ENCODE peak calls at places on chromosomes 16 and 17, in four cellular contexts. I is HFF-Myc, J is nephron progenitor cell, T is fibroblast of mammary gland. N is an unnamed sample.

GRCh38 chr16:645852-646678 is 3.1 kb upstream of the WDR90 start:
- DNase-seq in T (no peak), I (no peak), J (no peak), N (no peak)

GRCh38 chr16:26795184-26795583 is 271.5 kb upstream of the C16orf82 start:
- DNase-seq in I (no peak), J (no peak), T (no peak), N (no peak)

GRCh38 chr16:90008708-90009145 is 10.5 kb downstream of the DBNDD1 start:
- DNase-seq in I (no peak), J (no peak), T (no peak), N (no peak)

GRCh38 chr17:59492091-59492451 is 73.3 kb upstream of the DHX40 start:
- DNase-seq in I (no peak), J (no peak), T (no peak), N (no peak)

GRCh38 chr17:11636771-11637170 is 38.5 kb downstream of the DNAH9 start:
- DNase-seq in I (no peak), T (no peak), J (no peak), N (no peak)

GRCh38 chr16:14303182-14303618 is 232.1 kb downstream of the MRTFB start:
- DNase-seq in J (no peak), I (no peak), T (no peak), N (no peak)

GRCh38 chr16:87383522-87384161 is at the start of gene FBXO31:
- DNase-seq in J (peak), T (peak), I (peak), N (peak)

GRCh38 chr16:87062569-87063442 is 254.4 kb downstream of the C16orf95 start:
- DNase-seq in I (no peak), T (peak), J (peak), N (no peak)

GRCh38 chr17:42674755-42675347 is 1.9 kb downstream of the PLEKHH3 start:
- DNase-seq in I (no peak), T (no peak), J (no peak), N (no peak)

GRCh38 chr17:36647598-36647997 is 46.2 kb downstream of the MRM1 start:
- DNase-seq in T (no peak), I (no peak), J (no peak), N (no peak)

GRCh38 chr17:78661092-78661770 is 84.0 kb upstream of the DNAH17 start:
- DNase-seq in J (no peak), I (no peak), T (no peak), N (no peak)

GRCh38 chr17:40827746-40828453 is 5.5 kb upstream of the KRT10 start:
- DNase-seq in I (no peak), J (no peak), T (no peak), N (no peak)

GRCh38 chr16:77307764-77308561 is 108.8 kb downstream of the SYCE1L start:
- DNase-seq in J (no peak), T (peak), I (no peak), N (no peak)

GRCh38 chr16:31453255-31454204 is 5.8 kb upstream of the ARMC5 start:
- DNase-seq in I (no peak), J (peak), T (peak), N (no peak)

GRCh38 chr16:75087040-75087979 is 29.3 kb downstream of the LDHD start:
- DNase-seq in J (no peak), T (peak), I (peak), N (peak)

GRCh38 chr16:87278191-87279093 is 38.8 kb downstream of the C16orf95 start:
- DNase-seq in T (peak), I (peak), J (peak), N (peak)

GRCh38 chr16:4386951-4387565 is 15.4 kb downstream of the VASN start:
- DNase-seq in I (no peak), J (no peak), T (peak), N (no peak)

GRCh38 chr16:4709481-4709880 is 16.1 kb downstream of the NUDT16L1 start:
- DNase-seq in T (peak), I (no peak), J (no peak), N (no peak)

GRCh38 chr16:3328643-3329042 is 23.3 kb downstream of the ZNF75A start:
- DNase-seq in J (no peak), T (no peak), I (no peak), N (no peak)

GRCh38 chr17:21452377-21453143 is 76.4 kb downstream of the KCNJ12 start:
- DNase-seq in I (peak), T (peak), J (peak), N (peak)

GRCh38 chr16:66677179-66677578 is 19.4 kb downstream of the CMTM4 start:
- DNase-seq in J (no peak), T (no peak), I (no peak), N (no peak)

GRCh38 chr17:77366558-77367245 is 225.9 kb downstream of the SEC14L1 start:
- DNase-seq in T (no peak), J (peak), I (no peak), N (no peak)

GRCh38 chr16:35795361-35796029 is 2336.1 kb downstream of the TP53TG3F start:
- DNase-seq in J (no peak), I (no peak), T (no peak), N (no peak)

DNA sequence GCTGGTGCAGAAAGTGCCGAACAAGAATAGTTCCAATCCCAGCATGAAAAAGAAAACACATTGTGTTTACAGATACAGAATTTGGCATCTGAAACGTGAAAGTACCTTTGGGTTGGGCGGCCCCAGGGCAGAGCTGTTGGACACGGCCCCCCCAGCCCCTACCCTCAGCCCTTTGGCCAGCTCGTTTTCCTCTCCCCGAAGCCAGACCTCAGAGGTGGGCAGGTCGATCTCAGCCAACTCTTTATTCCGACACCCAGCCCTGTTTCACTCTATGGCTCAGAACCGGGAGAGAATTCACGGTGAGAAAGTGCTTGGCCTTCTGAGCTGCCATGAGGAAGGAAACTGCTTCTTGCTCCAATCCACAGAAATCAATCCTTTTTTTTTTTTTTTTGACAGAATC is 11.3 kb downstream of the NTN1 start:
- DNase-seq in J (no peak), T (no peak), I (no peak), N (no peak)
- TF ChIP-seq CTCF in J (no peak), T (no peak), I (no peak), N (no peak)

DNA sequence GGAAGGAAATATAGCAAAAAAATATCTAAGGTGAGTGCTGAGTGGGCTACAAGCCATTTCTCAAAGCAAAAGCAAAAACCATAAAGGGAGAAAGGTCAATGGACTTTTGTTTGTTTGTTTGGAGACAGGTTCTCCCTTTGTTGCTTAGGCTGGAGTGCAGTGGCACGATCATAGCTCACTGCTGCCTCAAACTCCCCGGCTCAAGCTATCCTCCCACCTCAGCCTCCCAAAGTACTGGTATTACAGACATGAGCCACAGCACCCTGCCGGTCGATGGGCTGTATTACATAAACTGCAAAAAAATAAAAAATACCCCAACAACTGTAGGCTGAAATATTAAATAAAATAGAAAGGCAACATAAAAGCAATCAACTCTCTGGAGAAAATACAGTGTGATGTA is 3.5 kb upstream of the RBBP6 start:
- DNase-seq in T (no peak), J (no peak), I (no peak), N (no peak)
- TF ChIP-seq CTCF in T (peak), J (no peak), I (no peak), N (no peak)

GRCh38 chr17:81664051-81664470 is 2.3 kb downstream of the OXLD1 start:
- DNase-seq in I (no peak), T (peak), J (no peak), N (no peak)
- TF ChIP-seq CTCF in I (no peak), T (no peak), J (no peak), N (no peak)

GRCh38 chr17:15233022-15233805 is 31.9 kb downstream of the PMP22 start:
- DNase-seq in T (peak), J (no peak), I (peak), N (no peak)
- TF ChIP-seq CTCF in T (peak), J (no peak), I (peak), N (peak)

DNA sequence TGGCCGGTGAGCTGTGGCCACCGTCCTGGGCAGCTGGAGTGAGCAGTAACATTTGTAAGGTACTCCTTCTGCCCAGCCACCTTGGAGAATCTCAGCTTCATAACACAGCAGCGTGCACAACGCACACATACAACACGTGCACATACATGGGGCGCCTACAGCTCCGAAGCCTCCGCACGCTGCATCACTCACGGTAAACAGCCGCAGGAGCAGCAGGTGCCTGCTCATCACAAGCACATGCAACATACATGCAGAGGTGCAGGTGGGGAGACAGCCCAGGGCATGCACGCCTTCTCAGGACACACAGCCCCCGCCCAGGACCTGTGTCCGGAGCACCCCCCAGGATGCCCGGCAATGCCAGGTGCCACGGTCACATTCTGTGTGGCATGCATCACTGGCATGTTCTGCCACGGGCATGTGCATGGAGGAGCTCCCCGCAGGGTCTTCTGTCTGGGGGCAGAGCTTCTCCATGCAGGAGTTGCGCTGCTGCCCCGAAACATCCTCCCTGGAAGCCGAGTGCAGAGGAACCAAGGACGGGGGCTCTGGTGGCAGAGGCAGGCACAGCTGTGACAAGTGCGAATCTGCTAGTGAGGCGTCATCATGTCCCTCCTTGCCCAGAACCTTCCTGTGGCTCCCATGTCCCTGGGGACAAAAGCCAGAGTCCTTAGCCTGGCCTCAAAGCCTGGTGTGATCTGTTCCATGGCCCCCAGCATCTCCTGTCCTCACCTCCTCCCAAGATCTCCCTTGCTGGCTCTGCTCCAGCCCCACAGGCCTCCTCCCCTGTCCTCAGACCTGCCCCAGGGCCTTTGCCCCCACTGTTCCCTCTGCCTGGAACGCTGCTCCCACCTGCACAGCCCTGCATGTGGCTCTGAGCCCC is 184.0 kb upstream of the GSE1 start:
- DNase-seq in I (no peak), T (no peak), J (peak), N (no peak)
- TF ChIP-seq CTCF in I (no peak), T (no peak), J (no peak), N (no peak)

GRCh38 chr17:4541328-4542002 is 13.7 kb downstream of the MYBBP1A start:
- DNase-seq in T (no peak), J (no peak), I (no peak), N (no peak)
- TF ChIP-seq CTCF in T (no peak), J (no peak), I (no peak), N (no peak)

GRCh38 chr16:71242601-71243000 is 12.1 kb upstream of the HYDIN start:
- DNase-seq in J (no peak), I (no peak), T (no peak), N (no peak)
- TF ChIP-seq CTCF in J (no peak), I (no peak), T (no peak), N (no peak)

GRCh38 chr17:75270218-75270965 is 639 bp downstream of the MIF4GD start:
- DNase-seq in J (peak), T (peak), I (no peak), N (no peak)

GRCh38 chr17:75272848-75273184 is 1.8 kb upstream of the MIF4GD start:
- DNase-seq in I (no peak), T (no peak), J (no peak), N (no peak)

GRCh38 chr17:75270966-75271232 is at the start of gene MIF4GD:
- DNase-seq in T (peak), I (no peak), J (no peak), N (no peak)

GRCh38 chr17:75271233-75271954 is 363 bp upstream of the MIF4GD start:
- DNase-seq in J (peak), T (no peak), I (no peak), N (no peak)

GRCh38 chr17:75271955-75272847 is 1.2 kb upstream of the MIF4GD start:
- DNase-seq in T (peak), J (no peak), I (no peak), N (no peak)
- TF ChIP-seq CTCF in T (no peak), J (no peak), I (no peak), N (no peak)

DNA sequence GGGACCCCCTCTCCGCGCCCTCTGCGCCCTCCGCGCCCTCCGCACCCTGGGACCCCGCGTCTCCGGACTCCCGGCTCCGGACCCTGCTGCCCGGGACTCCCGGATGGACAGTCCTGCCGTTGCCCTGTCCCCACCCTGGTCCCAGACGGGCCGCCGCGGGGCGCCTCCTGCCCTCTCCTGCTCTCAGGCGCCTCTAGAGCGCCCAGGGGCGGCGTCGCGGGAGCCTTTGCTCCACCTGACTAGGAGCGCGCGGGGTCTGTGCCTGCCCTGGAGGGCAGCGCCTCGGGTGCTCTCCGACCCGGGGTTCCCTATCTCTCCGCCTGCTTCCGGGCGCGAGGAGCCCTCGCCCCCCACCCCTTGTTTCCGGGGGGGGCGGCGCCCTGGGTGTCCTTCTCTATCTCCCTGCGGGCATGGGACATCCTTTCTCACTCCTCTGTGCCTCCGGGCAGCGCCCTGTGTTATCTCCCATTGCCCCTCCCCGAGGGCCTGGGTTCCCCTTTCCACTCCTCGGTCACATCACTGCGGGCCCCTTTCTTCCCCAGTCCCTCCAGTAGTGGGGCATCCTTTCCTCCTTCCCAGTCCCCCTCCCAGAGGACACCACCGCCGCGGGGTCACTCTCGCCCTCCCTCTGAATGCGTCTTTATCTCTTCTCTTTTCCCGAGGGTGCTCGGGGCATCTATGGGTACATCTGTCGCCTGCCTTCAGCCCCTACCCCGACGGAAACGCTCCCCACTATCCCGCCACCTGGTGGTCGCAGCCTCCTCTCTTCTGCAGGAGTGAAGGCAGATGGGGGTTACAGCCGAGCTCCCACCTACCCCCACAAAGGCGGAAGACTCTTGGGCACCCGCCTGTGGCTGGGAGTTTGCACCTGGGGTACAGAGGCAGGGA is 865 bp downstream of the PRKCB start:
- DNase-seq in I (no peak), T (no peak), J (peak), N (no peak)
- TF ChIP-seq CTCF in I (no peak), T (no peak), J (peak), N (no peak)

GRCh38 chr17:32610943-32611342 is 124.2 kb downstream of the CDK5R1 start:
- DNase-seq in T (no peak), J (no peak), I (no peak), N (no peak)
- TF ChIP-seq CTCF in T (no peak), J (no peak), I (no peak), N (no peak)

N was measured in AG09319.